ENCODE peak calls at places on chromosomes 3 and 15, in nine cellular contexts. M, W, H, G, Y, V, D, Q and P are unnamed samples.
A peak's percentile ranks its signal among the peaks of the same experiment; 100 is the strongest.

GRCh38 chr15:29674661-29675533 is 147.4 kb downstream of the TJP1 start:
- DNase-seq in M (peak; percentile 70), Y (no peak), G (peak; percentile 45), W (peak; percentile 81), Q (peak; percentile 46), D (no peak), V (no peak), H (no peak), P (no peak)

GRCh38 chr3:126258670-126259069 is 78.3 kb upstream of the ALDH1L1 start:
- DNase-seq in Q (no peak), V (no peak), Y (no peak), W (no peak), D (peak; percentile 19), H (peak; percentile 17), M (no peak), G (no peak), P (no peak)

GRCh38 chr3:73563896-73564582 is 60.7 kb downstream of the PDZRN3 start:
- DNase-seq in W (no peak), D (no peak), V (no peak), M (no peak), Q (no peak), Y (no peak), H (no peak), G (no peak), P (no peak)

GRCh38 chr15:65954289-65954741 is 85.0 kb downstream of the RAB11A start:
- DNase-seq in D (no peak), Y (no peak), V (no peak), W (no peak), H (peak; percentile 76), Q (no peak), M (no peak), G (peak; percentile 67), P (no peak)

GRCh38 chr3:99128740-99129505 is 227.4 kb upstream of the DCBLD2 start:
- DNase-seq in Q (no peak), G (peak; percentile 80), Y (no peak), H (no peak), W (no peak), M (no peak), V (no peak), D (no peak), P (no peak)

GRCh38 chr3:120497813-120498212 is 47.0 kb upstream of the FSTL1 start:
- DNase-seq in M (no peak), D (no peak), W (no peak), Y (no peak), V (no peak), G (no peak), Q (no peak), H (no peak), P (no peak)

GRCh38 chr3:131699001-131699400 is 196.2 kb upstream of the MRPL3 start:
- DNase-seq in W (no peak), Y (no peak), V (no peak), G (no peak), Q (no peak), H (no peak), D (no peak), M (no peak), P (no peak)

GRCh38 chr15:57384024-57384423 is 7.7 kb downstream of the CGNL1 start:
- DNase-seq in G (no peak), V (no peak), D (no peak), M (no peak), W (no peak), Q (no peak), H (no peak), Y (no peak), P (no peak)

GRCh38 chr15:93719941-93720351 is 511.4 kb upstream of the MCTP2 start:
- DNase-seq in D (no peak), V (no peak), H (no peak), M (no peak), Q (no peak), G (no peak), W (no peak), Y (no peak), P (no peak)